ENCODE peak calls at places on chromosomes 16 and 17, in six cellular contexts. One of them, this sample, is unnamed.
A peak's percentile ranks its signal among the peaks of the same experiment; 100 is the strongest.

GRCh38 chr16:85056211-85056748 is 28.7 kb downstream of the KIAA0513 start:
- DNase-seq in H1: no peak
- DNase-seq in IMR-90: peak; percentile 36
- DNase-seq in mesenchymal stem cell: peak; percentile 65
- DNase-seq in trophoblast cell: no peak
- DNase-seq in neuronal stem cell: no peak
- DNase-seq in this sample: peak; percentile 57

GRCh38 chr17:81667754-81668153 is 1.2 kb downstream of the CCDC137 start:
- DNase-seq in mesenchymal stem cell: no peak
- DNase-seq in trophoblast cell: peak; percentile 24
- DNase-seq in H1: no peak
- DNase-seq in IMR-90: no peak
- DNase-seq in neuronal stem cell: no peak
- DNase-seq in this sample: peak; percentile 77

GRCh38 chr16:61798741-61799140 is 237.5 kb downstream of the CDH8 start:
- DNase-seq in trophoblast cell: peak; percentile 67
- DNase-seq in H1: no peak
- DNase-seq in neuronal stem cell: no peak
- DNase-seq in IMR-90: no peak
- DNase-seq in mesenchymal stem cell: no peak
- DNase-seq in this sample: no peak

GRCh38 chr17:57988301-57989010 is 402 bp upstream of the VEZF1 start:
- DNase-seq in trophoblast cell: peak; percentile 63
- DNase-seq in H1: no peak
- DNase-seq in neuronal stem cell: peak; percentile 54
- DNase-seq in IMR-90: peak; percentile 66
- DNase-seq in mesenchymal stem cell: peak; percentile 80
- DNase-seq in this sample: peak; percentile 82

GRCh38 chr16:82287948-82288347 is 117.9 kb upstream of the MPHOSPH6 start:
- DNase-seq in H1: no peak
- DNase-seq in neuronal stem cell: no peak
- DNase-seq in mesenchymal stem cell: no peak
- DNase-seq in IMR-90: no peak
- DNase-seq in trophoblast cell: no peak
- DNase-seq in this sample: no peak

GRCh38 chr17:77675816-77676799 is 282.4 kb upstream of the TNRC6C start:
- DNase-seq in mesenchymal stem cell: no peak
- DNase-seq in H1: no peak
- DNase-seq in neuronal stem cell: peak; percentile 26
- DNase-seq in IMR-90: no peak
- DNase-seq in trophoblast cell: peak; percentile 7
- DNase-seq in this sample: no peak

GRCh38 chr16:12239953-12240485 is 263.5 kb downstream of the SNX29 start:
- DNase-seq in mesenchymal stem cell: no peak
- DNase-seq in trophoblast cell: no peak
- DNase-seq in IMR-90: peak; percentile 54
- DNase-seq in H1: no peak
- DNase-seq in neuronal stem cell: no peak
- DNase-seq in this sample: no peak

GRCh38 chr17:12927541-12928425 is 90.0 kb downstream of the ELAC2 start:
- DNase-seq in neuronal stem cell: no peak
- DNase-seq in mesenchymal stem cell: no peak
- DNase-seq in trophoblast cell: peak; percentile 92
- DNase-seq in H1: no peak
- DNase-seq in IMR-90: no peak
- DNase-seq in this sample: no peak

GRCh38 chr16:85046957-85047866 is 19.6 kb downstream of the KIAA0513 start:
- DNase-seq in neuronal stem cell: no peak
- DNase-seq in H1: no peak
- DNase-seq in trophoblast cell: no peak
- DNase-seq in IMR-90: no peak
- DNase-seq in mesenchymal stem cell: peak; percentile 35
- DNase-seq in this sample: no peak

GRCh38 chr16:87681990-87682570 is 79.8 kb downstream of the JPH3 start:
- DNase-seq in H1: no peak
- DNase-seq in IMR-90: peak; percentile 78
- DNase-seq in neuronal stem cell: no peak
- DNase-seq in mesenchymal stem cell: peak; percentile 77
- DNase-seq in trophoblast cell: no peak
- DNase-seq in this sample: peak; percentile 74

GRCh38 chr16:61713787-61714186 is 322.5 kb downstream of the CDH8 start:
- DNase-seq in H1: no peak
- DNase-seq in mesenchymal stem cell: no peak
- DNase-seq in neuronal stem cell: no peak
- DNase-seq in IMR-90: no peak
- DNase-seq in trophoblast cell: no peak
- DNase-seq in this sample: no peak

GRCh38 chr16:24497405-24497804 is 42.0 kb upstream of the RBBP6 start:
- DNase-seq in trophoblast cell: no peak
- DNase-seq in mesenchymal stem cell: no peak
- DNase-seq in IMR-90: peak; percentile 8
- DNase-seq in neuronal stem cell: no peak
- DNase-seq in H1: no peak
- DNase-seq in this sample: peak; percentile 53

GRCh38 chr17:66941249-66941648 is 23.3 kb upstream of the CACNG4 start:
- DNase-seq in mesenchymal stem cell: no peak
- DNase-seq in IMR-90: no peak
- DNase-seq in H1: no peak
- DNase-seq in neuronal stem cell: no peak
- DNase-seq in trophoblast cell: no peak
- DNase-seq in this sample: no peak

GRCh38 chr16:81347425-81347824 is 32.7 kb downstream of the GAN start:
- DNase-seq in H1: no peak
- DNase-seq in IMR-90: no peak
- DNase-seq in neuronal stem cell: no peak
- DNase-seq in trophoblast cell: no peak
- DNase-seq in mesenchymal stem cell: no peak
- DNase-seq in this sample: no peak

GRCh38 chr16:88593489-88593888 is 23.3 kb downstream of the ZC3H18 start:
- DNase-seq in trophoblast cell: no peak
- DNase-seq in neuronal stem cell: no peak
- DNase-seq in H1: no peak
- DNase-seq in mesenchymal stem cell: no peak
- DNase-seq in IMR-90: no peak
- DNase-seq in this sample: no peak

GRCh38 chr17:17831208-17832039 is 5.4 kb downstream of the SREBF1 start:
- DNase-seq in mesenchymal stem cell: no peak
- DNase-seq in neuronal stem cell: no peak
- DNase-seq in trophoblast cell: no peak
- DNase-seq in IMR-90: no peak
- DNase-seq in H1: no peak
- DNase-seq in this sample: no peak

GRCh38 chr17:29661220-29661619 is 38.5 kb upstream of the CORO6 start:
- DNase-seq in trophoblast cell: no peak
- DNase-seq in neuronal stem cell: no peak
- DNase-seq in IMR-90: no peak
- DNase-seq in mesenchymal stem cell: no peak
- DNase-seq in H1: no peak
- DNase-seq in this sample: no peak

GRCh38 chr16:82152641-82153094 is 17.4 kb downstream of the MPHOSPH6 start:
- DNase-seq in mesenchymal stem cell: peak; percentile 75
- DNase-seq in trophoblast cell: no peak
- DNase-seq in neuronal stem cell: no peak
- DNase-seq in H1: no peak
- DNase-seq in IMR-90: peak; percentile 70
- DNase-seq in this sample: no peak

GRCh38 chr16:75764154-75764768 is 38.0 kb upstream of the CPHXL start:
- DNase-seq in H1: peak; percentile 5
- DNase-seq in mesenchymal stem cell: peak; percentile 76
- DNase-seq in IMR-90: peak; percentile 70
- DNase-seq in trophoblast cell: peak; percentile 70
- DNase-seq in neuronal stem cell: peak; percentile 40
- DNase-seq in this sample: peak; percentile 60

GRCh38 chr17:58318627-58319180 is 9.9 kb downstream of the TSPOAP1 start:
- DNase-seq in trophoblast cell: no peak
- DNase-seq in neuronal stem cell: no peak
- DNase-seq in mesenchymal stem cell: no peak
- DNase-seq in IMR-90: no peak
- DNase-seq in H1: no peak
- DNase-seq in this sample: no peak

GRCh38 chr17:63488851-63489250 is 12.0 kb downstream of the ACE start:
- DNase-seq in IMR-90: no peak
- DNase-seq in H1: no peak
- DNase-seq in trophoblast cell: no peak
- DNase-seq in neuronal stem cell: no peak
- DNase-seq in mesenchymal stem cell: no peak
- DNase-seq in this sample: no peak

GRCh38 chr16:17395849-17396480 is 74.8 kb downstream of the XYLT1 start:
- DNase-seq in H1: no peak
- DNase-seq in trophoblast cell: no peak
- DNase-seq in mesenchymal stem cell: no peak
- DNase-seq in neuronal stem cell: no peak
- DNase-seq in IMR-90: no peak
- DNase-seq in this sample: no peak

GRCh38 chr16:16150117-16150877 is 73.0 kb downstream of the ABCC6 start:
- DNase-seq in H1: no peak
- DNase-seq in trophoblast cell: no peak
- DNase-seq in neuronal stem cell: no peak
- DNase-seq in mesenchymal stem cell: no peak
- DNase-seq in IMR-90: peak; percentile 76
- DNase-seq in this sample: no peak

GRCh38 chr16:81620029-81620428 is 159.1 kb upstream of the PLCG2 start:
- DNase-seq in trophoblast cell: no peak
- DNase-seq in H1: no peak
- DNase-seq in mesenchymal stem cell: no peak
- DNase-seq in neuronal stem cell: no peak
- DNase-seq in IMR-90: no peak
- DNase-seq in this sample: no peak

GRCh38 chr17:63611354-63611753 is 10.7 kb downstream of the TACO1 start:
- DNase-seq in IMR-90: no peak
- DNase-seq in neuronal stem cell: no peak
- DNase-seq in mesenchymal stem cell: no peak
- DNase-seq in H1: no peak
- DNase-seq in trophoblast cell: no peak
- DNase-seq in this sample: no peak

GRCh38 chr17:81400154-81400938 is 5.1 kb downstream of the BAHCC1 start:
- DNase-seq in trophoblast cell: no peak
- DNase-seq in H1: no peak
- DNase-seq in IMR-90: peak; percentile 60
- DNase-seq in mesenchymal stem cell: peak; percentile 77
- DNase-seq in neuronal stem cell: peak; percentile 86
- DNase-seq in this sample: peak; percentile 75

GRCh38 chr17:21377821-21378396 is 1.8 kb downstream of the KCNJ12 start:
- DNase-seq in trophoblast cell: no peak
- DNase-seq in H1: no peak
- DNase-seq in mesenchymal stem cell: no peak
- DNase-seq in IMR-90: no peak
- DNase-seq in neuronal stem cell: no peak
- DNase-seq in this sample: peak; percentile 70

GRCh38 chr16:1700246-1700645 is 5.7 kb upstream of the MAPK8IP3 start:
- DNase-seq in neuronal stem cell: no peak
- DNase-seq in trophoblast cell: no peak
- DNase-seq in mesenchymal stem cell: no peak
- DNase-seq in H1: no peak
- DNase-seq in IMR-90: no peak
- DNase-seq in this sample: no peak

GRCh38 chr16:88694221-88695087 is 8.1 kb upstream of the SNAI3 start:
- DNase-seq in neuronal stem cell: no peak
- DNase-seq in IMR-90: no peak
- DNase-seq in H1: no peak
- DNase-seq in trophoblast cell: no peak
- DNase-seq in mesenchymal stem cell: no peak
- DNase-seq in this sample: no peak

GRCh38 chr17:46035112-46035818 is 36.2 kb downstream of the STH start:
- DNase-seq in H1: no peak
- DNase-seq in neuronal stem cell: no peak
- DNase-seq in IMR-90: no peak
- DNase-seq in trophoblast cell: peak; percentile 59
- DNase-seq in mesenchymal stem cell: peak; percentile 70
- DNase-seq in this sample: no peak

GRCh38 chr16:74718140-74718539 is 17.5 kb upstream of the MLKL start:
- DNase-seq in neuronal stem cell: no peak
- DNase-seq in IMR-90: no peak
- DNase-seq in mesenchymal stem cell: no peak
- DNase-seq in H1: no peak
- DNase-seq in trophoblast cell: no peak
- DNase-seq in this sample: no peak

GRCh38 chr16:12010388-12011251 is 34.1 kb downstream of the SNX29 start:
- DNase-seq in mesenchymal stem cell: no peak
- DNase-seq in neuronal stem cell: no peak
- DNase-seq in H1: no peak
- DNase-seq in trophoblast cell: peak; percentile 42
- DNase-seq in IMR-90: no peak
- DNase-seq in this sample: no peak

GRCh38 chr17:1107777-1108559 is 71.8 kb downstream of the ABR start:
- DNase-seq in mesenchymal stem cell: peak; percentile 18
- DNase-seq in IMR-90: no peak
- DNase-seq in H1: no peak
- DNase-seq in neuronal stem cell: no peak
- DNase-seq in trophoblast cell: no peak
- DNase-seq in this sample: peak; percentile 66
- H4K91ac ChIP-seq in mesenchymal stem cell: peak overlapping the region; percentile 9
- H4K91ac ChIP-seq in IMR-90: peak overlapping the region; percentile 45
- H4K91ac ChIP-seq in H1: no peak overlapping the region
- H4K91ac ChIP-seq in neuronal stem cell: no peak overlapping the region
- H4K91ac ChIP-seq in trophoblast cell: no peak overlapping the region
- H4K91ac ChIP-seq in this sample: no peak overlapping the region

GRCh38 chr16:10620120-10620519 is 39.7 kb upstream of the EMP2 start:
- DNase-seq in mesenchymal stem cell: no peak
- DNase-seq in trophoblast cell: no peak
- DNase-seq in IMR-90: no peak
- DNase-seq in H1: no peak
- DNase-seq in neuronal stem cell: no peak
- DNase-seq in this sample: no peak
- H4K91ac ChIP-seq in mesenchymal stem cell: no peak overlapping the region
- H4K91ac ChIP-seq in trophoblast cell: no peak overlapping the region
- H4K91ac ChIP-seq in IMR-90: no peak overlapping the region
- H4K91ac ChIP-seq in H1: peak overlapping the region; percentile 67
- H4K91ac ChIP-seq in neuronal stem cell: no peak overlapping the region
- H4K91ac ChIP-seq in this sample: no peak overlapping the region

GRCh38 chr17:42325026-42325425 is 36.7 kb downstream of the STAT5A start:
- DNase-seq in neuronal stem cell: no peak
- DNase-seq in mesenchymal stem cell: peak; percentile 80
- DNase-seq in H1: no peak
- DNase-seq in IMR-90: peak; percentile 88
- DNase-seq in trophoblast cell: peak; percentile 97
- DNase-seq in this sample: no peak
- H4K91ac ChIP-seq in neuronal stem cell: no peak overlapping the region
- H4K91ac ChIP-seq in mesenchymal stem cell: no peak overlapping the region
- H4K91ac ChIP-seq in H1: no peak overlapping the region
- H4K91ac ChIP-seq in IMR-90: peak overlapping the region; percentile 54
- H4K91ac ChIP-seq in trophoblast cell: no peak overlapping the region
- H4K91ac ChIP-seq in this sample: no peak overlapping the region

DNA sequence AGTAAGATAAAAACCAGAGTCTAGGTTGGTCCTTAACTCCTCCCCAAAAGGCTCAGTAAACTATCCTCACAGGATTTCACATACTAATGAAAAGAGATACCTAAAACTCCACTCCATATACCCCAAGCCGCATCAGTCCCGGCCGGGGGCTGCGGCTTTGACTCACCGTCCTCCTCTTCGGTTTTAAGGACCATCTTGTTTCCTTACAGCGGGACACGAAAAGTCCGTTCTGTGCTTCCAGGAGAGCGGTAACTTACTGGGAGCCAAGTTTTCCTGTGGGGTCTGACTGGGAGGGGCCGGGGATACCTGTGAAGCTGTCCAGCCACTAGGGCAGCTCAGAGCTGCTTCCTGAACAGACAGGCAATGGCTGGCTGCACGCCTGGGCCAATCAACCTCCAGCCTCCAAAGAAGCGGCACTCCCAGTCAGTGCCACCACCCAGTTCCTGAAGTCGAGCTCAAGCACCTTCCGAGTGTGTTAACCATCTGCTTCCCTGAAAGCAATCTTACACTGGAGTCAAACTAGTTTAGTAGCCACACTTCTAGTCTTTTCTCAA is 45.5 kb downstream of the CYTH1 start:
- DNase-seq in H1: no peak
- DNase-seq in neuronal stem cell: no peak
- DNase-seq in IMR-90: no peak
- DNase-seq in mesenchymal stem cell: no peak
- DNase-seq in trophoblast cell: peak; percentile 76
- DNase-seq in this sample: peak; percentile 91
- H4K91ac ChIP-seq in H1: no peak overlapping the region
- H4K91ac ChIP-seq in neuronal stem cell: no peak overlapping the region
- H4K91ac ChIP-seq in IMR-90: no peak overlapping the region
- H4K91ac ChIP-seq in mesenchymal stem cell: no peak overlapping the region
- H4K91ac ChIP-seq in trophoblast cell: peak overlapping the region; percentile 42
- H4K91ac ChIP-seq in this sample: no peak overlapping the region

This sample was measured in H9.